ENCODE peak calls at places on chromosomes 7 and 10, in seven cellular contexts. D is substantia nigra; A is mucosa of descending colon; B is naive B cell; S is effector CD8-positive, alpha-beta T cell; R is fibroblast of lung; E is ELR. H is an unnamed sample.

GRCh38 chr7:2510909-2511768 is 8.4 kb upstream of the LFNG start:
- DNase-seq in E (no peak), A (peak), D (peak), B (peak), S (peak), R (no peak), H (no peak)

GRCh38 chr7:39827571-39827970 is 122.5 kb upstream of the CDK13 start:
- DNase-seq in D (no peak), A (no peak), B (no peak), R (no peak), E (no peak), S (no peak), H (no peak)

GRCh38 chr10:10819206-10819856 is 198.3 kb upstream of the CELF2 start:
- DNase-seq in S (no peak), D (no peak), B (no peak), E (no peak), R (no peak), A (no peak), H (no peak)

GRCh38 chr7:74365320-74366022 is 76.3 kb downstream of the CLIP2 start:
- DNase-seq in D (peak), B (no peak), R (peak), E (peak), S (no peak), A (peak), H (no peak)

GRCh38 chr10:21989453-21990154 is 13.9 kb downstream of the DNAJC1 start:
- DNase-seq in D (peak), E (peak), R (peak), B (peak), S (no peak), A (no peak), H (peak)

GRCh38 chr7:51611937-51612336 is 295.3 kb upstream of the COBL start:
- DNase-seq in E (no peak), A (no peak), B (no peak), R (no peak), S (no peak), D (no peak), H (no peak)

GRCh38 chr7:318476-319266 is 28.7 kb downstream of the FOXL3 start:
- DNase-seq in R (no peak), S (no peak), B (no peak), E (no peak), D (no peak), A (peak), H (no peak)

GRCh38 chr7:144720139-144720538 is 115.7 kb downstream of the TPK1 start:
- DNase-seq in B (no peak), D (no peak), E (peak), S (no peak), A (no peak), R (peak), H (no peak)

GRCh38 chr10:33790506-33791283 is 456.2 kb upstream of the NRP1 start:
- DNase-seq in D (no peak), S (no peak), A (no peak), E (no peak), R (no peak), B (no peak), H (no peak)

GRCh38 chr7:155129186-155129585 is 59.1 kb downstream of the HTR5A start:
- DNase-seq in E (no peak), R (no peak), D (no peak), S (no peak), A (no peak), B (no peak), H (no peak)

GRCh38 chr10:46314046-46314445 is 27.2 kb downstream of the ANTXRL start:
- DNase-seq in A (peak), B (no peak), R (no peak), S (no peak), D (no peak), E (no peak), H (no peak)

GRCh38 chr10:7541137-7542087 is 125.4 kb downstream of the ITIH5 start:
- DNase-seq in B (no peak), R (peak), A (peak), D (no peak), E (no peak), S (no peak), H (peak)

GRCh38 chr10:132028706-132029105 is 37.0 kb upstream of the JAKMIP3 start:
- DNase-seq in E (no peak), R (no peak), B (no peak), S (no peak), A (no peak), D (no peak), H (no peak)

GRCh38 chr10:110353244-110354119 is 48.8 kb upstream of the SMNDC1 start:
- DNase-seq in B (no peak), D (no peak), A (no peak), E (peak), R (peak), S (no peak), H (no peak)

GRCh38 chr10:100715445-100716385 is 29.7 kb upstream of the PAX2 start:
- DNase-seq in S (no peak), E (no peak), R (no peak), B (no peak), D (no peak), A (no peak), H (no peak)

GRCh38 chr10:68553138-68553537 is 7.0 kb upstream of the TET1 start:
- DNase-seq in E (peak), B (no peak), D (no peak), S (no peak), A (no peak), R (no peak), H (no peak)

GRCh38 chr7:44431091-44431608 is 59.3 kb downstream of the NUDCD3 start:
- DNase-seq in R (no peak), A (no peak), D (no peak), B (peak), S (no peak), E (peak), H (peak)

GRCh38 chr10:14873090-14873760 is 5.4 kb upstream of the SUV39H2 start:
- DNase-seq in E (peak), D (no peak), A (no peak), B (no peak), S (no peak), R (peak), H (no peak)

GRCh38 chr10:80585812-80586211 is 48.1 kb downstream of the SH2D4B start:
- DNase-seq in A (no peak), B (no peak), R (no peak), E (no peak), S (no peak), D (no peak), H (no peak)

GRCh38 chr10:21724695-21725371 is 190.8 kb downstream of the MLLT10 start:
- DNase-seq in E (peak), S (no peak), A (no peak), B (no peak), R (peak), D (peak), H (no peak)

GRCh38 chr10:1171586-1171985 is 115.4 kb downstream of the WDR37 start:
- DNase-seq in B (no peak), S (no peak), E (no peak), A (no peak), D (no peak), R (no peak), H (no peak)

GRCh38 chr10:98391065-98391464 is 23.9 kb downstream of the PYROXD2 start:
- DNase-seq in E (no peak), R (no peak), S (no peak), D (no peak), A (no peak), B (no peak), H (no peak)

GRCh38 chr10:78599122-78599853 is 469.5 kb upstream of the ZMIZ1 start:
- DNase-seq in E (no peak), A (no peak), B (no peak), D (no peak), S (no peak), R (no peak), H (no peak)

GRCh38 chr10:110344622-110345021 is 39.9 kb upstream of the SMNDC1 start:
- DNase-seq in E (no peak), R (no peak), D (no peak), A (no peak), S (no peak), B (no peak), H (no peak)

GRCh38 chr10:21919117-21919516 is 84.4 kb downstream of the DNAJC1 start:
- DNase-seq in D (no peak), A (no peak), R (no peak), S (no peak), E (no peak), B (no peak), H (no peak)